ENCODE peak calls at places on chromosomes 3 and 15, in seven cellular contexts. One of them, this sample, is unnamed.

GRCh38 chr3:50271314-50272072 is 2.5 kb downstream of the SEMA3B start:
- DNase-seq in HCT116: no peak
- DNase-seq in GM12878: no peak
- DNase-seq in H1: no peak
- DNase-seq in K562: no peak
- DNase-seq in SK-N-SH: no peak
- DNase-seq in HepG2: peak
- DNase-seq in this sample: no peak

GRCh38 chr3:41900265-41900664 is 61.6 kb downstream of the ULK4 start:
- DNase-seq in H1: no peak
- DNase-seq in HCT116: no peak
- DNase-seq in GM12878: no peak
- DNase-seq in K562: no peak
- DNase-seq in HepG2: no peak
- DNase-seq in SK-N-SH: no peak
- DNase-seq in this sample: no peak

GRCh38 chr15:34753236-34753894 is 1.4 kb downstream of the GJD2 start:
- DNase-seq in SK-N-SH: no peak
- DNase-seq in K562: peak
- DNase-seq in H1: peak
- DNase-seq in HepG2: peak
- DNase-seq in HCT116: no peak
- DNase-seq in GM12878: no peak
- DNase-seq in this sample: peak

GRCh38 chr15:35555244-35555643 is 9.3 kb upstream of the DPH6 start:
- DNase-seq in GM12878: no peak
- DNase-seq in HCT116: no peak
- DNase-seq in HepG2: no peak
- DNase-seq in SK-N-SH: no peak
- DNase-seq in H1: no peak
- DNase-seq in K562: no peak
- DNase-seq in this sample: no peak

GRCh38 chr15:101092186-101092866 is 159.5 kb downstream of the CHSY1 start:
- DNase-seq in SK-N-SH: no peak
- DNase-seq in HepG2: no peak
- DNase-seq in H1: no peak
- DNase-seq in K562: no peak
- DNase-seq in HCT116: no peak
- DNase-seq in GM12878: no peak
- DNase-seq in this sample: no peak

GRCh38 chr15:81959196-81959595 is 86.6 kb downstream of the MEX3B start:
- DNase-seq in GM12878: no peak
- DNase-seq in HepG2: no peak
- DNase-seq in H1: no peak
- DNase-seq in SK-N-SH: no peak
- DNase-seq in HCT116: no peak
- DNase-seq in K562: no peak
- DNase-seq in this sample: no peak

GRCh38 chr15:45064386-45064785 is 41.4 kb downstream of the SORD start:
- DNase-seq in HCT116: no peak
- DNase-seq in SK-N-SH: no peak
- DNase-seq in H1: no peak
- DNase-seq in GM12878: no peak
- DNase-seq in K562: no peak
- DNase-seq in HepG2: peak
- DNase-seq in this sample: no peak

GRCh38 chr3:81581966-81582599 is 179.4 kb downstream of the GBE1 start:
- DNase-seq in K562: no peak
- DNase-seq in HepG2: peak
- DNase-seq in HCT116: peak
- DNase-seq in GM12878: peak
- DNase-seq in H1: peak
- DNase-seq in SK-N-SH: peak
- DNase-seq in this sample: peak

GRCh38 chr3:136664771-136665170 is 87.4 kb downstream of the STAG1 start:
- DNase-seq in H1: no peak
- DNase-seq in GM12878: no peak
- DNase-seq in SK-N-SH: no peak
- DNase-seq in HCT116: no peak
- DNase-seq in HepG2: no peak
- DNase-seq in K562: no peak
- DNase-seq in this sample: no peak

GRCh38 chr3:32816439-32817194 is 1.2 kb upstream of the TRIM71 start:
- DNase-seq in K562: no peak
- DNase-seq in GM12878: no peak
- DNase-seq in H1: peak
- DNase-seq in HepG2: peak
- DNase-seq in SK-N-SH: peak
- DNase-seq in HCT116: no peak
- DNase-seq in this sample: peak

GRCh38 chr15:22229971-22230815 is 149.9 kb downstream of the OR4M2 start:
- DNase-seq in H1: no peak
- DNase-seq in K562: no peak
- DNase-seq in GM12878: no peak
- DNase-seq in HCT116: no peak
- DNase-seq in SK-N-SH: no peak
- DNase-seq in HepG2: no peak
- DNase-seq in this sample: no peak

GRCh38 chr15:99123706-99124451 is 19.0 kb downstream of the SYNM start:
- DNase-seq in H1: no peak
- DNase-seq in GM12878: no peak
- DNase-seq in HCT116: peak
- DNase-seq in SK-N-SH: peak
- DNase-seq in HepG2: peak
- DNase-seq in K562: no peak
- DNase-seq in this sample: peak

GRCh38 chr3:190716961-190717360 is 145.5 kb downstream of the GMNC start:
- DNase-seq in HepG2: no peak
- DNase-seq in GM12878: no peak
- DNase-seq in H1: no peak
- DNase-seq in HCT116: no peak
- DNase-seq in K562: no peak
- DNase-seq in SK-N-SH: no peak
- DNase-seq in this sample: no peak

GRCh38 chr3:17686613-17687012 is 55.8 kb downstream of the TBC1D5 start:
- DNase-seq in HepG2: peak
- DNase-seq in K562: no peak
- DNase-seq in HCT116: peak
- DNase-seq in H1: no peak
- DNase-seq in SK-N-SH: peak
- DNase-seq in GM12878: no peak
- DNase-seq in this sample: peak

GRCh38 chr3:14587733-14588360 is 47.7 kb upstream of the GRIP2 start:
- DNase-seq in GM12878: no peak
- DNase-seq in H1: no peak
- DNase-seq in K562: no peak
- DNase-seq in SK-N-SH: no peak
- DNase-seq in HCT116: no peak
- DNase-seq in HepG2: peak
- DNase-seq in this sample: no peak

GRCh38 chr15:26838742-26839460 is 28.0 kb upstream of the GABRA5 start:
- DNase-seq in GM12878: no peak
- DNase-seq in HepG2: no peak
- DNase-seq in H1: peak
- DNase-seq in SK-N-SH: peak
- DNase-seq in K562: peak
- DNase-seq in HCT116: no peak
- DNase-seq in this sample: peak

GRCh38 chr3:14831916-14832430 is 13.2 kb downstream of the FGD5 start:
- DNase-seq in H1: no peak
- DNase-seq in HCT116: no peak
- DNase-seq in GM12878: no peak
- DNase-seq in HepG2: no peak
- DNase-seq in SK-N-SH: no peak
- DNase-seq in K562: no peak
- DNase-seq in this sample: no peak

GRCh38 chr3:48614044-48614443 is 4.6 kb upstream of the UQCRC1 start:
- DNase-seq in HCT116: no peak
- DNase-seq in HepG2: peak
- DNase-seq in K562: no peak
- DNase-seq in SK-N-SH: no peak
- DNase-seq in GM12878: no peak
- DNase-seq in H1: no peak
- DNase-seq in this sample: no peak

GRCh38 chr15:45943255-45943654 is 308.4 kb downstream of the SQOR start:
- DNase-seq in H1: no peak
- DNase-seq in K562: no peak
- DNase-seq in HCT116: no peak
- DNase-seq in HepG2: peak
- DNase-seq in GM12878: no peak
- DNase-seq in SK-N-SH: no peak
- DNase-seq in this sample: no peak

GRCh38 chr3:98741121-98741716 is 21.9 kb upstream of the ST3GAL6 start:
- DNase-seq in K562: no peak
- DNase-seq in SK-N-SH: no peak
- DNase-seq in HepG2: peak
- DNase-seq in GM12878: no peak
- DNase-seq in HCT116: no peak
- DNase-seq in H1: no peak
- DNase-seq in this sample: no peak

GRCh38 chr3:12301513-12301912 is 12.6 kb downstream of the PPARG start:
- DNase-seq in K562: no peak
- DNase-seq in SK-N-SH: no peak
- DNase-seq in HCT116: no peak
- DNase-seq in HepG2: no peak
- DNase-seq in GM12878: no peak
- DNase-seq in H1: no peak
- DNase-seq in this sample: no peak

GRCh38 chr3:141020139-141020940 is 30.8 kb upstream of the SPSB4 start:
- DNase-seq in SK-N-SH: no peak
- DNase-seq in GM12878: no peak
- DNase-seq in HCT116: no peak
- DNase-seq in H1: no peak
- DNase-seq in K562: no peak
- DNase-seq in HepG2: no peak
- DNase-seq in this sample: no peak

GRCh38 chr3:152538518-152538917 is 269.8 kb downstream of the MBNL1 start:
- DNase-seq in HCT116: no peak
- DNase-seq in GM12878: no peak
- DNase-seq in K562: no peak
- DNase-seq in SK-N-SH: no peak
- DNase-seq in H1: no peak
- DNase-seq in HepG2: no peak
- DNase-seq in this sample: no peak

DNA sequence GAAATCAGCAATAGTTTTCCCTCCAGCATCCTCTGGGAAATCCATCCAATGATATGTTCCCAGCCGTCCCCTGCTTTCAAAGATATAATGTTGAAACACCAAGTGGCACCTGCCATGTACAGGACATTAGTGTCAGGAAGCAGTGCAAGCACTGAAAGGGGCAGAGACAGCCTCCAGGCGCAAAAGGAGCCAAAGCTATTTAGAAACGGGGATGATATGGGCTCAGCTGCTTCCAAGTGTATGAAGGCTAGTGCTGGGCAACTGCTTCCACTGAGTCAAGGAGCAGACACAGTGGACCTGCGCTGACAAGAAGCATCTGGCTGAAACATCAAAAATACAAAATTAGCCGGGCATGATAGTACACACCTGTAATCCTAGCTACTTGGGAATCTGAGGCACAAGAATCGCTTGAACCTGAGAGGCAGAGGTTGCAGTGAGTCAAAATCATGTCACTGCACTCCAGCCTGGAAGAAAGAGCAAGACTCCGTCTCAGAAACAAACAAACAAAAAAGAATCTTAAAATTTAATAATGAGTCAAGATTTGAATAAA is 119.7 kb downstream of the AQP9 start:
- DNase-seq in GM12878: no peak
- DNase-seq in SK-N-SH: no peak
- DNase-seq in H1: no peak
- DNase-seq in HCT116: no peak
- DNase-seq in HepG2: no peak
- DNase-seq in K562: no peak
- DNase-seq in this sample: no peak
- TF ChIP-seq YY1 in GM12878: no peak
- TF ChIP-seq YY1 in SK-N-SH: no peak
- TF ChIP-seq YY1 in H1: no peak
- TF ChIP-seq YY1 in HCT116: no peak
- TF ChIP-seq YY1 in HepG2: no peak
- TF ChIP-seq YY1 in K562: no peak
- TF ChIP-seq YY1 in this sample: no peak

GRCh38 chr3:102290241-102290640 is 144.6 kb upstream of the ZPLD1 start:
- DNase-seq in SK-N-SH: no peak
- DNase-seq in H1: no peak
- DNase-seq in K562: no peak
- DNase-seq in HepG2: no peak
- DNase-seq in HCT116: no peak
- DNase-seq in GM12878: no peak
- DNase-seq in this sample: no peak
- H3K9ac ChIP-seq in SK-N-SH: no peak
- H3K9ac ChIP-seq in H1: no peak
- H3K9ac ChIP-seq in K562: no peak
- H3K9ac ChIP-seq in HepG2: no peak
- H3K9ac ChIP-seq in HCT116: no peak
- H3K9ac ChIP-seq in GM12878: no peak
- H3K9ac ChIP-seq in this sample: no peak

GRCh38 chr3:23710555-23710954 is 95.2 kb upstream of the UBE2E1 start:
- DNase-seq in HepG2: no peak
- DNase-seq in HCT116: no peak
- DNase-seq in K562: no peak
- DNase-seq in GM12878: no peak
- DNase-seq in SK-N-SH: no peak
- DNase-seq in H1: no peak
- DNase-seq in this sample: peak
- TF ChIP-seq YY1 in HepG2: no peak
- TF ChIP-seq YY1 in HCT116: no peak
- TF ChIP-seq YY1 in K562: no peak
- TF ChIP-seq YY1 in GM12878: no peak
- TF ChIP-seq YY1 in SK-N-SH: no peak
- TF ChIP-seq YY1 in H1: no peak
- TF ChIP-seq YY1 in this sample: no peak

GRCh38 chr15:31350771-31351170 is 24.1 kb downstream of the KLF13 start:
- DNase-seq in H1: no peak
- DNase-seq in HepG2: no peak
- DNase-seq in SK-N-SH: no peak
- DNase-seq in GM12878: no peak
- DNase-seq in HCT116: no peak
- DNase-seq in K562: no peak
- DNase-seq in this sample: no peak

GRCh38 chr15:31352283-31352880 is 25.7 kb downstream of the KLF13 start:
- DNase-seq in SK-N-SH: peak
- DNase-seq in GM12878: no peak
- DNase-seq in HepG2: no peak
- DNase-seq in K562: no peak
- DNase-seq in HCT116: no peak
- DNase-seq in H1: no peak
- DNase-seq in this sample: no peak

GRCh38 chr15:31353931-31354330 is 27.3 kb downstream of the KLF13 start:
- DNase-seq in K562: no peak
- DNase-seq in HCT116: no peak
- DNase-seq in H1: no peak
- DNase-seq in GM12878: no peak
- DNase-seq in SK-N-SH: peak
- DNase-seq in HepG2: no peak
- DNase-seq in this sample: no peak

GRCh38 chr15:31349233-31350141 is 22.9 kb downstream of the KLF13 start:
- DNase-seq in SK-N-SH: no peak
- DNase-seq in HCT116: no peak
- DNase-seq in H1: no peak
- DNase-seq in K562: no peak
- DNase-seq in HepG2: no peak
- DNase-seq in GM12878: no peak
- DNase-seq in this sample: no peak

GRCh38 chr15:31352911-31353811 is 26.5 kb downstream of the KLF13 start:
- DNase-seq in HepG2: no peak
- DNase-seq in GM12878: peak
- DNase-seq in HCT116: no peak
- DNase-seq in K562: peak
- DNase-seq in H1: no peak
- DNase-seq in SK-N-SH: peak
- DNase-seq in this sample: no peak
- H3K9ac ChIP-seq in HepG2: no peak
- H3K9ac ChIP-seq in GM12878: peak
- H3K9ac ChIP-seq in HCT116: no peak
- H3K9ac ChIP-seq in K562: no peak
- H3K9ac ChIP-seq in H1: no peak
- H3K9ac ChIP-seq in SK-N-SH: peak
- H3K9ac ChIP-seq in this sample: peak